ENCODE peak calls at places on chromosome 1, in ten cellular contexts. One of them, this sample, is unnamed. For H3K9me3, the result is how much of the 10 kb centered on the place peaks cover.

GRCh38 chr1:87684194-87684593 is 355.5 kb downstream of the LMO4 start:
- DNase-seq in CD8-positive, alpha-beta memory T cell: no peak
- DNase-seq in aorta: no peak
- DNase-seq in CD8-positive, alpha-beta T cell: no peak
- DNase-seq in left lung: peak
- DNase-seq in thoracic aorta: no peak
- DNase-seq in OCI-LY7: no peak
- DNase-seq in A673: peak
- DNase-seq in body of pancreas: peak
- DNase-seq in osteoblast: no peak
- DNase-seq in this sample: no peak

GRCh38 chr1:2564815-2565415 is 8.7 kb downstream of the TNFRSF14 start:
- DNase-seq in CD8-positive, alpha-beta memory T cell: no peak
- DNase-seq in osteoblast: peak
- DNase-seq in OCI-LY7: no peak
- DNase-seq in A673: no peak
- DNase-seq in left lung: peak
- DNase-seq in CD8-positive, alpha-beta T cell: no peak
- DNase-seq in aorta: no peak
- DNase-seq in thoracic aorta: no peak
- DNase-seq in body of pancreas: no peak
- DNase-seq in this sample: no peak

GRCh38 chr1:152743371-152744145 is 14.3 kb upstream of the KPRP start:
- DNase-seq in aorta: no peak
- DNase-seq in osteoblast: no peak
- DNase-seq in CD8-positive, alpha-beta T cell: no peak
- DNase-seq in OCI-LY7: no peak
- DNase-seq in left lung: no peak
- DNase-seq in thoracic aorta: no peak
- DNase-seq in body of pancreas: no peak
- DNase-seq in A673: no peak
- DNase-seq in CD8-positive, alpha-beta memory T cell: no peak
- DNase-seq in this sample: peak

GRCh38 chr1:207239874-207240273 is 81.6 kb upstream of the CD55 start:
- DNase-seq in A673: no peak
- DNase-seq in left lung: no peak
- DNase-seq in CD8-positive, alpha-beta T cell: no peak
- DNase-seq in thoracic aorta: no peak
- DNase-seq in CD8-positive, alpha-beta memory T cell: no peak
- DNase-seq in aorta: no peak
- DNase-seq in body of pancreas: no peak
- DNase-seq in OCI-LY7: no peak
- DNase-seq in osteoblast: no peak
- DNase-seq in this sample: no peak

GRCh38 chr1:107196973-107197562 is 56.2 kb downstream of the NTNG1 start:
- DNase-seq in body of pancreas: no peak
- DNase-seq in left lung: no peak
- DNase-seq in thoracic aorta: no peak
- DNase-seq in osteoblast: no peak
- DNase-seq in aorta: no peak
- DNase-seq in CD8-positive, alpha-beta memory T cell: no peak
- DNase-seq in OCI-LY7: peak
- DNase-seq in A673: peak
- DNase-seq in CD8-positive, alpha-beta T cell: no peak
- DNase-seq in this sample: no peak

GRCh38 chr1:68347415-68347814 is 102.3 kb downstream of the RPE65 start:
- DNase-seq in A673: no peak
- DNase-seq in aorta: no peak
- DNase-seq in OCI-LY7: peak
- DNase-seq in osteoblast: no peak
- DNase-seq in body of pancreas: no peak
- DNase-seq in CD8-positive, alpha-beta T cell: no peak
- DNase-seq in CD8-positive, alpha-beta memory T cell: no peak
- DNase-seq in thoracic aorta: no peak
- DNase-seq in left lung: no peak
- DNase-seq in this sample: no peak

GRCh38 chr1:153348511-153349362 is at the start of gene PGLYRP4:
- DNase-seq in CD8-positive, alpha-beta T cell: no peak
- DNase-seq in body of pancreas: no peak
- DNase-seq in OCI-LY7: no peak
- DNase-seq in aorta: no peak
- DNase-seq in CD8-positive, alpha-beta memory T cell: no peak
- DNase-seq in A673: no peak
- DNase-seq in left lung: no peak
- DNase-seq in osteoblast: no peak
- DNase-seq in thoracic aorta: no peak
- DNase-seq in this sample: no peak

GRCh38 chr1:201791775-201792166 is 37.2 kb upstream of the IPO9 start:
- DNase-seq in left lung: no peak
- DNase-seq in CD8-positive, alpha-beta T cell: no peak
- DNase-seq in OCI-LY7: no peak
- DNase-seq in osteoblast: peak
- DNase-seq in A673: peak
- DNase-seq in thoracic aorta: peak
- DNase-seq in body of pancreas: no peak
- DNase-seq in aorta: no peak
- DNase-seq in CD8-positive, alpha-beta memory T cell: no peak
- DNase-seq in this sample: no peak

GRCh38 chr1:204359474-204360255 is at the start of gene PLEKHA6:
- DNase-seq in OCI-LY7: no peak
- DNase-seq in thoracic aorta: no peak
- DNase-seq in CD8-positive, alpha-beta memory T cell: no peak
- DNase-seq in aorta: peak
- DNase-seq in left lung: peak
- DNase-seq in osteoblast: peak
- DNase-seq in CD8-positive, alpha-beta T cell: no peak
- DNase-seq in body of pancreas: peak
- DNase-seq in A673: peak
- DNase-seq in this sample: no peak

GRCh38 chr1:2073382-2074230 is 23.4 kb downstream of the PRKCZ start:
- DNase-seq in thoracic aorta: no peak
- DNase-seq in OCI-LY7: no peak
- DNase-seq in CD8-positive, alpha-beta memory T cell: no peak
- DNase-seq in aorta: no peak
- DNase-seq in left lung: peak
- DNase-seq in CD8-positive, alpha-beta T cell: no peak
- DNase-seq in body of pancreas: no peak
- DNase-seq in A673: peak
- DNase-seq in osteoblast: no peak
- DNase-seq in this sample: no peak

GRCh38 chr1:241637046-241637590 is 3.1 kb downstream of the CHML start:
- DNase-seq in aorta: no peak
- DNase-seq in CD8-positive, alpha-beta T cell: no peak
- DNase-seq in osteoblast: no peak
- DNase-seq in CD8-positive, alpha-beta memory T cell: no peak
- DNase-seq in left lung: no peak
- DNase-seq in A673: no peak
- DNase-seq in thoracic aorta: no peak
- DNase-seq in OCI-LY7: no peak
- DNase-seq in body of pancreas: no peak
- DNase-seq in this sample: no peak

DNA sequence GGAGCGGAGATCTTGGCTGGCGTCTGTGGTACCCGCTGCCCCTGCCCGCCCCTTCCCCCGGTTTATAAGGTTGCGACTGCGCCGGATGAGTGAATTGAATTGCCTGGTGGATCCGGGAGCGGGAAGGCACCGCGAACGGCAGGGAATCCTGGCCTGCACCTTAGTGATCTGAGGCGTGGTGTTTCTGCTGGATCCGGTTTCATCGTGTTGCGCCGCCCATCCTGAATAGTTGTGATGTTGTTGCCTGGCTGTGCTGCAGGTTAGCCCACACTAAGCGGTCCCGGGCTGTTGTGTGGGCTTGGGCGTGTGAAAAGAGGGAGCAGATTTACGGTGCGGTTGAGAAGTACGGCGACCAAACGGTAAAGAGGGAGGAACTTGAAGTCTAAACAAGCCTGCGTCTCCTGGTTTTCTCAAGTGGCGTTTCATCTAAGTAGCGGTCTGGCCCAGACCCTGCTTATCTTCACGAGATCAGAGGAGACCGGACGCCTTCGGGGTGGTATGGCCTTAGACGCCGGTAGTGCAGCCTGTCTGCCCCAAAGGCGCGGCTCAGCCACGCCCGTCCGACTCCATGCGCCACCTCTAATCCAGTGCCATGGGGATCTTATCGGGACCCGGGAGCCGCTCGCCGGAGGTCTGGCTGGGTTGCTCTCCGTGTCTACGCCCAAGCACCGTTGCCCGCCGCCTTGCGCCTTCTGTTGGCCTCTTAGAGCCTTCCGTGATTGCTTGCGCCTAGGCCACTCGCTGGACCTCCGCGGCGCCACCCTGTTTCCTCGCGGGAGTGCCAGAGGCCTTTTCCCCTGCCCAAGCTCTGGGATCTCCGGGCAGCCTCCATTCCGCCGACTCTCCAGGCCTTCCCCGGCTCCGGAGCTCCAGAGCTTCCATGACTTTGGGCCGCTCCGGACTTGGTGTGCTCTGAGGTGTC is 87.5 kb upstream of the RHOU start:
- DNase-seq in osteoblast: peak
- DNase-seq in aorta: peak
- DNase-seq in thoracic aorta: no peak
- DNase-seq in CD8-positive, alpha-beta T cell: no peak
- DNase-seq in OCI-LY7: peak
- DNase-seq in CD8-positive, alpha-beta memory T cell: peak
- DNase-seq in left lung: peak
- DNase-seq in A673: peak
- DNase-seq in body of pancreas: peak
- DNase-seq in this sample: peak
- H3K4me3 ChIP-seq in osteoblast: peak
- H3K4me3 ChIP-seq in aorta: peak
- H3K4me3 ChIP-seq in thoracic aorta: peak
- H3K4me3 ChIP-seq in CD8-positive, alpha-beta T cell: peak
- H3K4me3 ChIP-seq in OCI-LY7: peak
- H3K4me3 ChIP-seq in CD8-positive, alpha-beta memory T cell: peak
- H3K4me3 ChIP-seq in left lung: peak
- H3K4me3 ChIP-seq in A673: peak
- H3K4me3 ChIP-seq in body of pancreas: no peak
- H3K4me3 ChIP-seq in this sample: peak

GRCh38 chr1:13587256-13588030 is 3.8 kb downstream of the PDPN start:
- DNase-seq in A673: no peak
- DNase-seq in CD8-positive, alpha-beta T cell: no peak
- DNase-seq in osteoblast: peak
- DNase-seq in OCI-LY7: no peak
- DNase-seq in body of pancreas: no peak
- DNase-seq in thoracic aorta: no peak
- DNase-seq in aorta: no peak
- DNase-seq in CD8-positive, alpha-beta memory T cell: no peak
- DNase-seq in left lung: no peak
- DNase-seq in this sample: no peak
- H3K9me3 ChIP-seq in A673: under half
- H3K9me3 ChIP-seq in CD8-positive, alpha-beta T cell: under half
- H3K9me3 ChIP-seq in osteoblast: under half
- H3K9me3 ChIP-seq in OCI-LY7: under half
- H3K9me3 ChIP-seq in body of pancreas: under half
- H3K9me3 ChIP-seq in thoracic aorta: under half
- H3K9me3 ChIP-seq in aorta: under half
- H3K9me3 ChIP-seq in CD8-positive, alpha-beta memory T cell: under half
- H3K9me3 ChIP-seq in left lung: under half
- H3K9me3 ChIP-seq in this sample: under half

GRCh38 chr1:58885998-58886397 is 102.2 kb upstream of the JUN start:
- DNase-seq in left lung: no peak
- DNase-seq in A673: no peak
- DNase-seq in thoracic aorta: no peak
- DNase-seq in CD8-positive, alpha-beta T cell: no peak
- DNase-seq in CD8-positive, alpha-beta memory T cell: no peak
- DNase-seq in osteoblast: peak
- DNase-seq in aorta: peak
- DNase-seq in body of pancreas: peak
- DNase-seq in OCI-LY7: no peak
- DNase-seq in this sample: no peak
- H3K27ac ChIP-seq in left lung: peak
- H3K27ac ChIP-seq in A673: no peak
- H3K27ac ChIP-seq in thoracic aorta: peak
- H3K27ac ChIP-seq in CD8-positive, alpha-beta T cell: no peak
- H3K27ac ChIP-seq in CD8-positive, alpha-beta memory T cell: peak
- H3K27ac ChIP-seq in osteoblast: peak
- H3K27ac ChIP-seq in aorta: peak
- H3K27ac ChIP-seq in body of pancreas: peak
- H3K27ac ChIP-seq in OCI-LY7: no peak
- H3K27ac ChIP-seq in this sample: no peak

GRCh38 chr1:36393686-36394085 is 4.0 kb downstream of the LSM10 start:
- DNase-seq in aorta: peak
- DNase-seq in OCI-LY7: no peak
- DNase-seq in body of pancreas: no peak
- DNase-seq in CD8-positive, alpha-beta T cell: no peak
- DNase-seq in thoracic aorta: no peak
- DNase-seq in CD8-positive, alpha-beta memory T cell: no peak
- DNase-seq in A673: no peak
- DNase-seq in osteoblast: no peak
- DNase-seq in left lung: no peak
- DNase-seq in this sample: no peak

GRCh38 chr1:36391271-36391670 is 5.5 kb upstream of the STK40 start:
- DNase-seq in body of pancreas: no peak
- DNase-seq in CD8-positive, alpha-beta memory T cell: no peak
- DNase-seq in left lung: no peak
- DNase-seq in CD8-positive, alpha-beta T cell: no peak
- DNase-seq in osteoblast: no peak
- DNase-seq in OCI-LY7: peak
- DNase-seq in aorta: peak
- DNase-seq in thoracic aorta: no peak
- DNase-seq in A673: no peak
- DNase-seq in this sample: no peak

GRCh38 chr1:36390411-36390810 is 4.7 kb upstream of the STK40 start:
- DNase-seq in thoracic aorta: no peak
- DNase-seq in A673: no peak
- DNase-seq in osteoblast: no peak
- DNase-seq in aorta: peak
- DNase-seq in body of pancreas: no peak
- DNase-seq in OCI-LY7: peak
- DNase-seq in CD8-positive, alpha-beta T cell: no peak
- DNase-seq in CD8-positive, alpha-beta memory T cell: no peak
- DNase-seq in left lung: no peak
- DNase-seq in this sample: no peak

GRCh38 chr1:36389960-36390359 is 4.2 kb upstream of the STK40 start:
- DNase-seq in thoracic aorta: no peak
- DNase-seq in osteoblast: no peak
- DNase-seq in body of pancreas: no peak
- DNase-seq in A673: no peak
- DNase-seq in CD8-positive, alpha-beta memory T cell: no peak
- DNase-seq in left lung: no peak
- DNase-seq in OCI-LY7: peak
- DNase-seq in CD8-positive, alpha-beta T cell: no peak
- DNase-seq in aorta: peak
- DNase-seq in this sample: no peak

GRCh38 chr1:36392836-36393235 is 4.9 kb downstream of the LSM10 start:
- DNase-seq in osteoblast: no peak
- DNase-seq in left lung: no peak
- DNase-seq in thoracic aorta: no peak
- DNase-seq in CD8-positive, alpha-beta memory T cell: no peak
- DNase-seq in aorta: peak
- DNase-seq in A673: no peak
- DNase-seq in body of pancreas: no peak
- DNase-seq in CD8-positive, alpha-beta T cell: no peak
- DNase-seq in OCI-LY7: no peak
- DNase-seq in this sample: no peak
- H3K4me3 ChIP-seq in osteoblast: no peak
- H3K4me3 ChIP-seq in left lung: no peak
- H3K4me3 ChIP-seq in thoracic aorta: no peak
- H3K4me3 ChIP-seq in CD8-positive, alpha-beta memory T cell: no peak
- H3K4me3 ChIP-seq in aorta: no peak
- H3K4me3 ChIP-seq in A673: no peak
- H3K4me3 ChIP-seq in body of pancreas: no peak
- H3K4me3 ChIP-seq in CD8-positive, alpha-beta T cell: no peak
- H3K4me3 ChIP-seq in OCI-LY7: peak
- H3K4me3 ChIP-seq in this sample: no peak